ENCODE peak calls at places on chromosomes 13 and 19, in nine cellular contexts. J is endothelial cell, W is thoracic aorta, L is fibroblast of lung, O is Calu3, F is foreskin keratinocyte, A is tibial artery, K is IMR-90, R is astrocyte. Z is an unnamed sample.

GRCh38 chr19:1104452-1105216 is 840 bp downstream of the GPX4 start:
- DNase-seq in J (peak), W (no peak), L (peak), O (peak), F (peak), A (peak), K (peak), R (peak), Z (peak)

GRCh38 chr19:45254044-45254531 is 3.0 kb downstream of the MARK4 start:
- DNase-seq in J (no peak), W (no peak), L (no peak), O (no peak), F (no peak), A (no peak), K (no peak), R (no peak), Z (no peak)

GRCh38 chr19:3557461-3558248 is at the start of gene MFSD12:
- DNase-seq in J (peak), W (peak), L (peak), O (peak), F (peak), A (peak), K (peak), R (peak), Z (peak)

GRCh38 chr13:20699715-20700114 is 3.8 kb upstream of the IL17D start:
- DNase-seq in J (no peak), W (no peak), L (no peak), O (no peak), F (no peak), A (no peak), K (no peak), R (no peak), Z (no peak)

GRCh38 chr13:37811441-37811840 is 58.1 kb downstream of the TRPC4 start:
- DNase-seq in J (no peak), W (no peak), L (peak), O (no peak), F (no peak), A (no peak), K (peak), R (peak), Z (no peak)

GRCh38 chr13:20198781-20199180 is 6.0 kb upstream of the GJB2 start:
- DNase-seq in J (no peak), W (no peak), L (peak), O (no peak), F (peak), A (no peak), K (no peak), R (peak), Z (no peak)

GRCh38 chr13:111322916-111323331 is 2.5 kb downstream of the TEX29 start:
- DNase-seq in J (no peak), W (no peak), L (no peak), O (no peak), F (no peak), A (peak), K (no peak), R (no peak), Z (no peak)

GRCh38 chr13:23969672-23970071 is 72.4 kb upstream of the C1QTNF9B start:
- DNase-seq in J (no peak), W (no peak), L (peak), O (no peak), F (no peak), A (no peak), K (peak), R (peak), Z (no peak)

GRCh38 chr19:32862173-32862572 is 7.4 kb downstream of the SLC7A9 start:
- DNase-seq in J (no peak), W (no peak), L (no peak), O (no peak), F (no peak), A (no peak), K (no peak), R (no peak), Z (no peak)

GRCh38 chr13:45833663-45834062 is 17.9 kb downstream of the SIAH3 start:
- DNase-seq in J (no peak), W (no peak), L (peak), O (peak), F (peak), A (no peak), K (peak), R (peak), Z (no peak)

GRCh38 chr13:112697756-112698655 is 8.2 kb downstream of the ATP11A start:
- DNase-seq in J (no peak), W (no peak), L (no peak), O (no peak), F (no peak), A (peak), K (peak), R (no peak), Z (no peak)

GRCh38 chr19:7442423-7442822 is 46.4 kb downstream of the PEX11G start:
- DNase-seq in J (no peak), W (no peak), L (no peak), O (no peak), F (no peak), A (peak), K (no peak), R (no peak), Z (no peak)

GRCh38 chr13:103140001-103140671 is 73.9 kb upstream of the SLC10A2 start:
- DNase-seq in J (peak), W (no peak), L (no peak), O (peak), F (peak), A (no peak), K (no peak), R (no peak), Z (no peak)

GRCh38 chr19:51509823-51510660 is 8.4 kb upstream of the SIGLEC12 start:
- DNase-seq in J (no peak), W (no peak), L (no peak), O (no peak), F (no peak), A (no peak), K (no peak), R (no peak), Z (no peak)

GRCh38 chr13:75931116-75931515 is 295.0 kb downstream of the LMO7 start:
- DNase-seq in J (no peak), W (no peak), L (peak), O (no peak), F (no peak), A (no peak), K (peak), R (peak), Z (no peak)

GRCh38 chr13:40251343-40252032 is 415.0 kb downstream of the FOXO1 start:
- DNase-seq in J (no peak), W (no peak), L (no peak), O (no peak), F (peak), A (no peak), K (no peak), R (no peak), Z (no peak)

GRCh38 chr13:26442541-26442940 is 114.9 kb upstream of the WASF3 start:
- DNase-seq in J (no peak), W (no peak), L (peak), O (no peak), F (peak), A (no peak), K (peak), R (peak), Z (no peak)

GRCh38 chr19:21581646-21582045 is 76.2 kb downstream of the ZNF429 start:
- DNase-seq in J (no peak), W (no peak), L (no peak), O (no peak), F (no peak), A (no peak), K (no peak), R (no peak), Z (no peak)

GRCh38 chr13:105817011-105817410 is 718.5 kb downstream of the EFNB2 start:
- DNase-seq in J (no peak), W (no peak), L (no peak), O (no peak), F (peak), A (no peak), K (no peak), R (no peak), Z (no peak)

GRCh38 chr19:52453324-52454094 is at the start of gene ZNF578:
- DNase-seq in J (no peak), W (peak), L (peak), O (no peak), F (peak), A (peak), K (peak), R (peak), Z (peak)

GRCh38 chr19:50203281-50204080 is at the start of gene MYH14:
- DNase-seq in J (no peak), W (peak), L (peak), O (peak), F (no peak), A (peak), K (no peak), R (no peak), Z (no peak)

GRCh38 chr19:27776020-27776419 is 1436.9 kb downstream of the UQCRFS1 start:
- DNase-seq in J (no peak), W (no peak), L (peak), O (no peak), F (no peak), A (no peak), K (peak), R (no peak), Z (no peak)

GRCh38 chr19:42436006-42436405 is 6.7 kb downstream of the CXCL17 start:
- DNase-seq in J (no peak), W (no peak), L (no peak), O (no peak), F (no peak), A (no peak), K (no peak), R (no peak), Z (no peak)

GRCh38 chr13:27425918-27426630 is 1.7 kb downstream of the GTF3A start:
- DNase-seq in J (peak), W (peak), L (peak), O (peak), F (peak), A (peak), K (peak), R (peak), Z (peak)

GRCh38 chr19:45273532-45273877 is 22.4 kb downstream of the MARK4 start:
- DNase-seq in J (no peak), W (no peak), L (no peak), O (no peak), F (no peak), A (no peak), K (no peak), R (no peak), Z (no peak)

GRCh38 chr19:56839665-56840451 is 668 bp downstream of the PEG3 start:
- DNase-seq in J (no peak), W (peak), L (peak), O (no peak), F (peak), A (peak), K (no peak), R (no peak), Z (no peak)

GRCh38 chr19:35518313-35518712 is 4.9 kb upstream of the DMKN start:
- DNase-seq in J (no peak), W (no peak), L (peak), O (no peak), F (peak), A (no peak), K (peak), R (peak), Z (no peak)

GRCh38 chr13:90968510-90968909 is 379.0 kb upstream of the MIR17HG start:
- DNase-seq in J (peak), W (no peak), L (peak), O (peak), F (peak), A (no peak), K (no peak), R (no peak), Z (no peak)

GRCh38 chr13:46577656-46578589 is 25.0 kb downstream of the LRCH1 start:
- DNase-seq in J (no peak), W (no peak), L (peak), O (no peak), F (no peak), A (no peak), K (peak), R (peak), Z (no peak)

GRCh38 chr13:24087611-24088235 is 72.8 kb upstream of the SPATA13 start:
- DNase-seq in J (no peak), W (no peak), L (no peak), O (peak), F (no peak), A (no peak), K (no peak), R (no peak), Z (no peak)

GRCh38 chr13:80037505-80037888 is 303.4 kb downstream of the SPRY2 start:
- DNase-seq in J (no peak), W (no peak), L (peak), O (no peak), F (peak), A (no peak), K (peak), R (peak), Z (no peak)

GRCh38 chr19:7922841-7923205 is 2.7 kb downstream of the SNAPC2 start:
- DNase-seq in J (no peak), W (no peak), L (no peak), O (no peak), F (no peak), A (no peak), K (no peak), R (no peak), Z (no peak)

GRCh38 chr19:40217921-40218890 is at the start of gene TTC9B:
- DNase-seq in J (peak), W (no peak), L (no peak), O (no peak), F (no peak), A (no peak), K (no peak), R (no peak), Z (peak)

GRCh38 chr13:101452519-101453485 is at the start of gene ITGBL1:
- DNase-seq in J (no peak), W (no peak), L (no peak), O (no peak), F (peak), A (peak), K (peak), R (no peak), Z (no peak)
- TF ChIP-seq CTCF in J (no peak), W (no peak), L (no peak), O (no peak), F (no peak), A (no peak), K (no peak), R (no peak), Z (no peak)

GRCh38 chr19:46404884-46405658 is 8.3 kb downstream of the CCDC8 start:
- DNase-seq in J (no peak), W (no peak), L (no peak), O (no peak), F (peak), A (no peak), K (no peak), R (no peak), Z (no peak)
- TF ChIP-seq CTCF in J (no peak), W (no peak), L (peak), O (no peak), F (peak), A (no peak), K (no peak), R (no peak), Z (no peak)

GRCh38 chr13:53200498-53201453 is 172.2 kb downstream of the OLFM4 start:
- DNase-seq in J (peak), W (no peak), L (peak), O (no peak), F (no peak), A (no peak), K (peak), R (no peak), Z (no peak)

GRCh38 chr13:53204598-53204997 is 176.0 kb downstream of the OLFM4 start:
- DNase-seq in J (no peak), W (no peak), L (no peak), O (no peak), F (no peak), A (no peak), K (no peak), R (no peak), Z (no peak)

GRCh38 chr13:53201454-53202225 is 173.0 kb downstream of the OLFM4 start:
- DNase-seq in J (peak), W (no peak), L (no peak), O (no peak), F (no peak), A (no peak), K (no peak), R (no peak), Z (no peak)

GRCh38 chr13:53206455-53206854 is 177.8 kb downstream of the OLFM4 start:
- DNase-seq in J (no peak), W (no peak), L (no peak), O (no peak), F (no peak), A (no peak), K (no peak), R (no peak), Z (no peak)
- TF ChIP-seq CTCF in J (peak), W (no peak), L (peak), O (no peak), F (peak), A (no peak), K (peak), R (peak), Z (no peak)

DNA sequence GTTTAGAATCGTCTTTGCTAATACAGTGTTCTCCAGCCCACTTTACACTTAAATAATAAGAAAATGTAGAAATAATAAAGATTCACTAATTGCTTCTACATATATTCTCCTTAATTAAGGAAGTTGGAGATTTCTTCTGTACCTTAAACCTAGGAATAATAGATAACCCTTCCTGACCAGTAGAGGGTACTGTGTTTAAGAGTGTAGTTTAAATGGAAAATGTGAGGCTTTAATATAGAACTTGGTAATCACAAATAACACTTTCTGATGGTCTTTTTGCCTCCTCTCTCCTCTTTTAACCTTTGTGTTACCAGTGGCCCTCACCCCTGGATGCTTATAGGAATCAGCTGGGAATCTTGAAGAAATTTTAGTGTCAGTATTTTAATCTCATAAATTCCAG is 20.7 kb downstream of the POMP start:
- DNase-seq in J (no peak), W (no peak), L (peak), O (no peak), F (no peak), A (no peak), K (peak), R (no peak), Z (no peak)
- TF ChIP-seq CTCF in J (peak), W (peak), L (peak), O (no peak), F (peak), A (peak), K (peak), R (peak), Z (no peak)

DNA sequence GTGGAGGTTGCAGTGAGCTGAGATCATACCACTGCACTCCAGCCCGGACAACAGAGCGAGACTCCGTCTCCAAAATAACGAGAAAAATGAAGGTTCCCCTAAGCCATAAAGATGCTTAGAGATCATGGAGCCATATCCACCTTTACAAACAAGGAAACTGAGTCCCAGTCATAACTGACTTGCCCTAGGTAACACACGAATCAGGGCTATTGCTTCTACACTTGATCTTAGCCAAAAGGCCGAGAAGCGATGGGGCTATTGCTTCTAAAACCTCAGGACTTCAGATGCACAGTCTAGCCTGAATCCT is 3.2 kb downstream of the DBP start:
- DNase-seq in J (no peak), W (no peak), L (no peak), O (no peak), F (no peak), A (no peak), K (no peak), R (no peak), Z (no peak)
- TF ChIP-seq CTCF in J (no peak), W (no peak), L (no peak), O (no peak), F (no peak), A (no peak), K (no peak), R (no peak), Z (no peak)

GRCh38 chr19:2247433-2248101 is 1.6 kb upstream of the AMH start:
- DNase-seq in J (no peak), W (no peak), L (no peak), O (no peak), F (no peak), A (no peak), K (no peak), R (no peak), Z (no peak)
- TF ChIP-seq CTCF in J (no peak), W (no peak), L (no peak), O (no peak), F (no peak), A (no peak), K (no peak), R (no peak), Z (no peak)

GRCh38 chr19:55536951-55537740 is at the start of gene SBK2:
- DNase-seq in J (peak), W (no peak), L (no peak), O (no peak), F (no peak), A (no peak), K (no peak), R (no peak), Z (no peak)
- TF ChIP-seq CTCF in J (no peak), W (no peak), L (peak), O (no peak), F (peak), A (no peak), K (peak), R (no peak), Z (no peak)

DNA sequence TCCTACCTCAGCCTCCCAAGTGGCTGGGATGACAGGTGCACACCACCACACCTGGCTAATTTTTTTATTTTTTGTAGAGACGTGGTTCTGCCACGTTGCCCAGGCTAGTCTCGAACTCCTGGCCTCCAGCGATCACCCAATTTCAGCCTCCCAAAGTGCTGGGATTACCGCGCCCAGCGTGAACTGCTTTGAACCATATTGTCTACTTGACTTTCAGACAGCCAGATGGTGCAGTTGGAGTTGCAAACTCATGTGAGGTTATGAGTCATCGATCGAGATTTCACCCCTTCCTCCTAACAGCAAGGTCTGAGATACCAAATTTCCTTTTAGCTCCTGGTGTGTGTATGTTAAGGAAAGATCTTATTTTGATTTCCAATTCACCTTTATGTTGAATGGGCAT is 2.7 kb downstream of the SLC27A1 start:
- DNase-seq in J (no peak), W (no peak), L (peak), O (peak), F (peak), A (no peak), K (peak), R (peak), Z (no peak)
- TF ChIP-seq CTCF in J (no peak), W (no peak), L (no peak), O (no peak), F (peak), A (no peak), K (no peak), R (no peak), Z (no peak)

GRCh38 chr19:55590109-55590508 is 9.2 kb downstream of the FIZ1 start:
- DNase-seq in J (no peak), W (no peak), L (no peak), O (no peak), F (no peak), A (no peak), K (no peak), R (no peak), Z (no peak)

GRCh38 chr19:55584871-55585270 is 4.2 kb upstream of the ZNF579 start:
- DNase-seq in J (no peak), W (no peak), L (no peak), O (no peak), F (no peak), A (no peak), K (no peak), R (no peak), Z (no peak)

GRCh38 chr19:55588738-55589137 is 8.1 kb upstream of the ZNF579 start:
- DNase-seq in J (no peak), W (no peak), L (no peak), O (no peak), F (no peak), A (no peak), K (no peak), R (no peak), Z (no peak)

GRCh38 chr19:55585658-55586339 is 5.2 kb upstream of the ZNF579 start:
- DNase-seq in J (peak), W (no peak), L (peak), O (peak), F (no peak), A (no peak), K (peak), R (peak), Z (peak)

DNA sequence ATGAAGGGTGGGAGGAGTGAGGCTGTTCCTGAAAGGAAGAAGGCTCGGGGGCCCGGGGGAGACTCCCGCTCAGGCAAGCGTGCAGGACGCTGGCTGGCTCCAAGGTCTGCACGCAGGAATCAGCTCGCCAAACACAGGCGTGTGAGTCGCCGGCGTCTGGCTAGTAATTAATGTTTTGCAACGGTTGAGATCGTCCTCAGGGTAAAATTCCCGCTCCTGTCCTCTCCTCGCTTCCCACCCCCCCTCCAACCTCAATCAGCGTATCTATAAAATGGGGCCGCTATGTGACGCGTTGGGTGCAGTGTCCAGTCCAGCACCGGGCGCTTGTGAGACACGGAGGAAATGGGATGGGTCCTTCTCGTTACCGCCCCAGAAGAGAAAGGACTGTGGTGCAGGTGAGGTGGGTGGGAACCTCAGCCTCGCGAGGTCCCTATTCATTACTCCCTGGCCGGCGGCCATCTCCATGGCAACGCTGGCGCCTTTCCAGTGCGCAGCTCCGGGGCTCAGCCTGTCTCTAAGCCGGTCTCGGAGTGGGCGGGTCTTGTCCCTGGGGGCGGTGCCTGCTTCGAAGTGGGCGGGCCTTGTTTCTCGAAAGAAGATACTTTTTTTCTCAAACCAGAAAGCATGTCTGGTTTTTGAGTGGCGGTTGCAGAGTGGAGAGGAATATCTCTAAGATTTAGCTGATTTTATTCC is 6.5 kb upstream of the ZNF579 start:
- DNase-seq in J (peak), W (peak), L (peak), O (peak), F (peak), A (peak), K (peak), R (peak), Z (peak)
- TF ChIP-seq CTCF in J (no peak), W (no peak), L (no peak), O (no peak), F (no peak), A (no peak), K (no peak), R (no peak), Z (no peak)